ENCODE peak calls at places on chromosomes 12 and 14, in ten cellular contexts. W is HFFc6, P is kidney epithelial cell, T is HL-60, E is GM23248, N is T follicular helper cell, B is lung, K is DMS153, C is DMS 273 treated with DMSO at 0.1 percent for 48 hours, R is MM.1S. X is an unnamed sample.

GRCh38 chr14:74302634-74303569 is at the start of gene ABCD4:
- DNase-seq in T (peak; percentile 90), E (peak; percentile 94), R (peak; percentile 92), P (peak; percentile 64), W (peak; percentile 91), C (peak; percentile 94), B (peak; percentile 93), K (peak; percentile 91), N (peak; percentile 54), X (peak; percentile 81)

GRCh38 chr14:54562334-54562733 is 4.6 kb upstream of the SAMD4A start:
- DNase-seq in P (no peak), N (no peak), E (peak; percentile 79), C (no peak), R (no peak), W (peak; percentile 58), T (no peak), B (no peak), K (no peak), X (no peak)

GRCh38 chr12:95004610-95005009 is 1.1 kb upstream of the NDUFA12 start:
- DNase-seq in W (no peak), K (no peak), N (no peak), R (no peak), C (no peak), B (no peak), P (no peak), T (peak; percentile 53), E (peak; percentile 56), X (no peak)

GRCh38 chr12:13316847-13317246 is 120.3 kb downstream of the EMP1 start:
- DNase-seq in T (no peak), C (no peak), N (no peak), R (no peak), E (no peak), P (no peak), W (no peak), K (no peak), B (no peak), X (no peak)

GRCh38 chr12:94656556-94656955 is 6.2 kb upstream of the TMCC3 start:
- DNase-seq in R (no peak), N (no peak), T (no peak), K (no peak), B (no peak), P (no peak), C (no peak), W (no peak), E (no peak), X (no peak)

GRCh38 chr12:67534671-67535070 is 113.9 kb upstream of the DYRK2 start:
- DNase-seq in C (no peak), R (no peak), P (peak; percentile 51), E (peak; percentile 92), B (no peak), N (no peak), T (no peak), K (no peak), W (peak; percentile 85), X (no peak)

GRCh38 chr12:108849653-108850052 is 7.7 kb downstream of the SSH1 start:
- DNase-seq in W (no peak), K (no peak), E (peak; percentile 49), C (no peak), P (no peak), B (no peak), T (no peak), R (no peak), N (no peak), X (no peak)

GRCh38 chr12:119208626-119209061 is 29.9 kb downstream of the HSPB8 start:
- DNase-seq in T (no peak), W (peak; percentile 58), C (no peak), R (no peak), N (no peak), P (no peak), E (peak; percentile 83), K (peak; percentile 91), B (peak; percentile 63), X (no peak)

GRCh38 chr14:54172114-54172513 is 215.5 kb upstream of the BMP4 start:
- DNase-seq in K (no peak), R (no peak), B (no peak), C (no peak), W (no peak), N (no peak), P (no peak), T (no peak), E (no peak), X (no peak)

GRCh38 chr12:131112690-131113290 is 159.1 kb downstream of the ADGRD1 start:
- DNase-seq in K (no peak), N (no peak), P (no peak), R (no peak), T (no peak), C (no peak), B (no peak), E (peak; percentile 83), W (no peak), X (no peak)

GRCh38 chr14:61940669-61941420 is 178.6 kb downstream of the SNAPC1 start:
- DNase-seq in C (no peak), B (no peak), K (no peak), R (no peak), P (no peak), E (no peak), W (no peak), T (no peak), N (no peak), X (no peak)

GRCh38 chr12:46556105-46556559 is 183.6 kb upstream of the SLC38A2 start:
- DNase-seq in K (no peak), C (peak; percentile 10), R (peak; percentile 58), B (no peak), P (peak; percentile 79), W (peak; percentile 99), E (peak; percentile 91), T (no peak), N (no peak), X (no peak)

GRCh38 chr12:563899-564298 is 99.3 kb downstream of the NINJ2 start:
- DNase-seq in N (no peak), P (no peak), T (peak; percentile 25), B (no peak), K (no peak), R (no peak), E (no peak), C (no peak), W (no peak), X (no peak)

GRCh38 chr12:19530631-19531020 is 91.3 kb downstream of the AEBP2 start:
- DNase-seq in W (peak; percentile 37), P (no peak), B (no peak), N (no peak), K (no peak), C (no peak), R (no peak), T (no peak), E (peak; percentile 67), X (no peak)